ENCODE peak calls at places on chromosomes 11 and 22, in nine cellular contexts. X is activated effector memory CD4-positive, alpha-beta T cell treated with anti-CD3 and anti-CD28 coated beads, Interleukin-2, amount 50 U/mL, for 16 hours; U is NCI-H2081; B is activated T-cell treated with anti-CD3 and anti-CD28 coated beads, Interleukin-2, amount 50 U/mL, for 72 hours; R is effector CD4-positive, alpha-beta T cell; G is OCI-M1; E is posterior vena cava; L is stromal cell of bone marrow; P is mucosa of gallbladder. M is an unnamed sample.

GRCh38 chr11:15607361-15608036 is 492.8 kb downstream of the INSC start:
- DNase-seq in E (no peak), B (no peak), R (no peak), P (no peak), U (no peak), L (no peak), X (no peak), G (no peak), M (no peak)

GRCh38 chr11:96905084-96905641 is 515.4 kb downstream of the JRKL start:
- DNase-seq in B (no peak), R (no peak), E (no peak), L (no peak), X (no peak), G (peak), U (no peak), P (no peak), M (no peak)

GRCh38 chr11:5151713-5152153 is 2.8 kb downstream of the OR52A1 start:
- DNase-seq in R (no peak), B (no peak), G (peak), U (no peak), X (no peak), E (no peak), L (no peak), P (no peak), M (no peak)

GRCh38 chr22:30372915-30373314 is 14.3 kb downstream of the RNF215 start:
- DNase-seq in E (no peak), B (no peak), U (no peak), R (no peak), G (no peak), X (no peak), P (no peak), L (no peak), M (no peak)

GRCh38 chr11:10792385-10793068 is 16.2 kb downstream of the EIF4G2 start:
- DNase-seq in L (peak), R (peak), G (peak), P (peak), U (peak), E (peak), X (peak), B (peak), M (peak)

GRCh38 chr22:19775496-19776325 is 15.1 kb downstream of the TBX1 start:
- DNase-seq in R (no peak), P (no peak), L (no peak), B (no peak), X (no peak), U (no peak), G (no peak), E (peak), M (no peak)

GRCh38 chr11:131409307-131409706 is 38.9 kb downstream of the NTM start:
- DNase-seq in L (no peak), B (no peak), E (no peak), U (no peak), R (no peak), X (no peak), P (no peak), G (no peak), M (no peak)

GRCh38 chr11:14374922-14375630 is 16.1 kb upstream of the RRAS2 start:
- DNase-seq in G (peak), E (no peak), P (no peak), L (no peak), R (no peak), X (no peak), U (no peak), B (no peak), M (no peak)

GRCh38 chr11:83257638-83258229 is 28.4 kb downstream of the CCDC90B start:
- DNase-seq in E (no peak), R (no peak), L (peak), P (no peak), G (no peak), X (no peak), B (no peak), U (no peak), M (peak)

GRCh38 chr11:119166368-119167076 is 2.0 kb upstream of the NLRX1 start:
- DNase-seq in G (no peak), R (no peak), E (no peak), X (no peak), L (no peak), U (no peak), B (no peak), P (no peak), M (peak)

GRCh38 chr11:22832315-22833041 is 2.9 kb upstream of the SVIP start:
- DNase-seq in L (no peak), G (no peak), E (no peak), R (no peak), X (no peak), P (no peak), U (no peak), B (no peak), M (peak)

GRCh38 chr11:70746351-70746750 is 348.0 kb downstream of the CTTN start:
- DNase-seq in U (no peak), R (no peak), X (no peak), P (no peak), B (no peak), L (no peak), E (no peak), G (no peak), M (no peak)

M was measured in mammary epithelial cell.